ENCODE peak calls at places on chromosomes 6 and 20, in four cellular contexts. One of them, this sample, is unnamed.
A peak's percentile ranks its signal among the peaks of the same experiment; 100 is the strongest.

GRCh38 chr6:100300221-100300736 is 164.4 kb downstream of the SIM1 start:
- DNase-seq in HepG2: peak; percentile 71
- DNase-seq in K562: no peak
- DNase-seq in H1: no peak
- DNase-seq in this sample: no peak

GRCh38 chr6:117440558-117441525 is 15.1 kb upstream of the ROS1 start:
- DNase-seq in HepG2: no peak
- DNase-seq in K562: no peak
- DNase-seq in H1: no peak
- DNase-seq in this sample: no peak

GRCh38 chr20:50304883-50305635 is 114.4 kb downstream of the CEBPB start:
- DNase-seq in HepG2: peak; percentile 92
- DNase-seq in K562: no peak
- DNase-seq in H1: no peak
- DNase-seq in this sample: no peak

GRCh38 chr6:38413097-38413800 is 226.5 kb downstream of the BTBD9 start:
- DNase-seq in HepG2: no peak
- DNase-seq in K562: no peak
- DNase-seq in H1: no peak
- DNase-seq in this sample: no peak

GRCh38 chr20:47146703-47147102 is 209.8 kb downstream of the ZMYND8 start:
- DNase-seq in HepG2: peak; percentile 74
- DNase-seq in K562: no peak
- DNase-seq in H1: no peak
- DNase-seq in this sample: no peak

GRCh38 chr20:38581013-38581412 is at the start of gene ADIG:
- DNase-seq in HepG2: peak; percentile 44
- DNase-seq in K562: no peak
- DNase-seq in H1: no peak
- DNase-seq in this sample: no peak

GRCh38 chr6:116115781-116116180 is 10.2 kb downstream of the COL10A1 start:
- DNase-seq in HepG2: no peak
- DNase-seq in K562: no peak
- DNase-seq in H1: no peak
- DNase-seq in this sample: no peak

GRCh38 chr6:119241124-119241491 is 108.5 kb downstream of the MAN1A1 start:
- DNase-seq in HepG2: peak; percentile 31
- DNase-seq in K562: no peak
- DNase-seq in H1: no peak
- DNase-seq in this sample: peak; percentile 8

GRCh38 chr6:146433881-146434741 is 109.5 kb upstream of the RAB32 start:
- DNase-seq in HepG2: no peak
- DNase-seq in K562: no peak
- DNase-seq in H1: peak; percentile 74
- DNase-seq in this sample: no peak

GRCh38 chr6:31068738-31069340 is 43.5 kb downstream of the C6orf15 start:
- DNase-seq in HepG2: peak; percentile 73
- DNase-seq in K562: peak; percentile 87
- DNase-seq in H1: peak; percentile 90
- DNase-seq in this sample: no peak

GRCh38 chr6:31356216-31356945 is 598 bp downstream of the HLA-B start:
- DNase-seq in HepG2: no peak
- DNase-seq in K562: no peak
- DNase-seq in H1: peak; percentile 65
- DNase-seq in this sample: no peak

GRCh38 chr6:105322499-105323231 is 80.2 kb downstream of the PREP start:
- DNase-seq in HepG2: no peak
- DNase-seq in K562: peak; percentile 18
- DNase-seq in H1: no peak
- DNase-seq in this sample: no peak

GRCh38 chr6:23137596-23137995 is 568.2 kb downstream of the HDGFL1 start:
- DNase-seq in HepG2: no peak
- DNase-seq in K562: no peak
- DNase-seq in H1: no peak
- DNase-seq in this sample: no peak

GRCh38 chr6:31680226-31680840 is 534 bp downstream of the LY6G5C start:
- DNase-seq in HepG2: no peak
- DNase-seq in K562: no peak
- DNase-seq in H1: no peak
- DNase-seq in this sample: no peak

GRCh38 chr6:170447561-170447930 is 105.6 kb downstream of the PSMB1 start:
- DNase-seq in HepG2: no peak
- DNase-seq in K562: no peak
- DNase-seq in H1: no peak
- DNase-seq in this sample: no peak

GRCh38 chr6:28940294-28940858 is 16.6 kb upstream of the TRIM27 start:
- DNase-seq in HepG2: peak; percentile 43
- DNase-seq in K562: peak; percentile 55
- DNase-seq in H1: peak; percentile 76
- DNase-seq in this sample: peak; percentile 37

GRCh38 chr6:154347981-154348380 is 8.6 kb downstream of the IPCEF1 start:
- DNase-seq in HepG2: no peak
- DNase-seq in K562: no peak
- DNase-seq in H1: no peak
- DNase-seq in this sample: no peak

GRCh38 chr20:10971096-10971495 is 297.3 kb upstream of the JAG1 start:
- DNase-seq in HepG2: no peak
- DNase-seq in K562: no peak
- DNase-seq in H1: no peak
- DNase-seq in this sample: no peak

GRCh38 chr20:10060223-10060622 is 25.4 kb downstream of the ANKEF1 start:
- DNase-seq in HepG2: no peak
- DNase-seq in K562: no peak
- DNase-seq in H1: no peak
- DNase-seq in this sample: no peak

GRCh38 chr20:23117738-23118137 is 31.6 kb upstream of the CD93 start:
- DNase-seq in HepG2: no peak
- DNase-seq in K562: no peak
- DNase-seq in H1: no peak
- DNase-seq in this sample: no peak

GRCh38 chr6:47780510-47781356 is 1.1 kb upstream of the OPN5 start:
- DNase-seq in HepG2: peak; percentile 62
- DNase-seq in K562: peak; percentile 16
- DNase-seq in H1: peak; percentile 56
- DNase-seq in this sample: no peak

GRCh38 chr20:58682656-58683055 is 9.9 kb upstream of the NPEPL1 start:
- DNase-seq in HepG2: no peak
- DNase-seq in K562: no peak
- DNase-seq in H1: no peak
- DNase-seq in this sample: no peak

GRCh38 chr6:56594699-56595098 is 48.0 kb downstream of the DST start:
- DNase-seq in HepG2: no peak
- DNase-seq in K562: no peak
- DNase-seq in H1: no peak
- DNase-seq in this sample: peak; percentile 24

GRCh38 chr6:164612731-164613130 is 696.7 kb downstream of the C6orf118 start:
- DNase-seq in HepG2: no peak
- DNase-seq in K562: no peak
- DNase-seq in H1: no peak
- DNase-seq in this sample: no peak

GRCh38 chr6:114258376-114258775 is 84.4 kb downstream of the HS3ST5 start:
- DNase-seq in HepG2: no peak
- DNase-seq in K562: no peak
- DNase-seq in H1: no peak
- DNase-seq in this sample: no peak

GRCh38 chr6:56649782-56650181 is 7.1 kb upstream of the DST start:
- DNase-seq in HepG2: no peak
- DNase-seq in K562: no peak
- DNase-seq in H1: no peak
- DNase-seq in this sample: no peak

DNA sequence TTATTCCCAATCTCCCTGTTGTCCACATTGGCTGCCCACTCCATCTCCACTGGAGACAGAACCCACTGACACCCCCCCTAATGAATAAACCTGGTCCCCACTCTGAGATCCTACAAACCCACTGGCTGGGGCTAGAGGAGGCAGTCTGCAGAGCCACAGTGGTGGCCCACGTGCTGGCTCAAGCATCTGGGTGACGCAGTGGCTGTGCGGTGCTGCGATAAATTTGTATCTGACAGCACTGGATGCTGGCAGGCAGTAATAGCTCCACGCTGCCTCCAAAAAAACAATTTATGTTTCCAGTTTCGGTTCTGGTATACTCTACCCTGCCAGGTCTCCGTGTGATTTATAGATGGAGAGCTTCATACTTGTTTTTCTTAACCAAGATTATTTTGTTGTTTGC is 87.1 kb upstream of the SYNDIG1 start:
- DNase-seq in HepG2: no peak
- DNase-seq in K562: no peak
- DNase-seq in H1: no peak
- DNase-seq in this sample: no peak
- TF ChIP-seq SP1 in HepG2: no peak
- TF ChIP-seq SP1 in K562: no peak
- TF ChIP-seq SP1 in H1: no peak
- TF ChIP-seq SP1 in this sample: no peak

GRCh38 chr6:87139236-87139635 is 16.1 kb upstream of the ZNF292 start:
- DNase-seq in HepG2: peak; percentile 48
- DNase-seq in K562: peak; percentile 13
- DNase-seq in H1: no peak
- DNase-seq in this sample: no peak
- TF ChIP-seq BRCA1 in HepG2: no peak
- TF ChIP-seq BRCA1 in K562: no peak
- TF ChIP-seq BRCA1 in H1: no peak
- TF ChIP-seq BRCA1 in this sample: no peak

DNA sequence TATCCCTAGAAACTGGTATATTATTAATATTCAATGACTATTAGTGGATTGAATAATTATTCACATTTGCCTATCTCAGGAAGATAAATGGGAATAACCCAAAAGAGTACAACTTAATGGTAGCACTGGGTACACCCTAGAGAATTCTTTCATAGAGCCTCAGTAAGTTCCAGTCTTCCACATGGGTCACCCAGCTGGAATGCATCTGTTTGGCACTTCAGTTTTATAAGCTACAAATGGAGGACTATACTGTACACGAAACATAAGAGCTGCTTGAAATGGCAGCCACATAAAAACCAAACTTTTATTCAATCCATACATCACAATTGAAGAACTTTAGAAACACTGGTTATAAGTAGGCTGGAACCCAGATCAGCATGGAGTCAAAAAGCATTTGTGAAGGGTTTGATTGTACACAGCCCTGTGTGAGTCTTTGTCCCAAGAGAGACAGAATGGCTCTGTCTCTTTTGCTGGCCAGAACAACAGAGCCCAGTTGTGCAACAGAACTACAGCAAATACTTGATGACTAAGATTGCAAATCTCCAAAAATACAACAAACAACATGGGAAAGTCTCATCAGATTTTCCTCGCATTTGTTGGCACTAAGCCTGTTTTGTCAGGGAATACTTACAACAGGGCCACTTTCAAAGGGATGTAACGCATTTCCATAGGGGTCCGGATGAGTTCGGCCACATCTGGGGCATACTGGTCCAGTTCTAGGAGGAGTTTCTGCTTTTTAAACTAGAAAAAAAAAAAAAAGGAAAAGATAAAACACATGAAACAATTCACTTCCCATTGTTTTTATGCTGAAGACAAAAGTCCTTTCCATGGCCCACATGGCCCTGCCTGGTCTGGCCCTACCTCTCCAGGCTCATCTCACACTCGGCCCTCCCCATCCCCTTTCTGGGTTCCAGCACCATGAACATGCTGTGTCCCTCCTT is 39.4 kb downstream of the PIGU start:
- DNase-seq in HepG2: peak; percentile 90
- DNase-seq in K562: no peak
- DNase-seq in H1: no peak
- DNase-seq in this sample: no peak
- TF ChIP-seq SP1 in HepG2: no peak
- TF ChIP-seq SP1 in K562: no peak
- TF ChIP-seq SP1 in H1: no peak
- TF ChIP-seq SP1 in this sample: no peak

GRCh38 chr20:40717343-40717865 is 28.4 kb upstream of the MAFB start:
- DNase-seq in HepG2: no peak
- DNase-seq in K562: no peak
- DNase-seq in H1: no peak
- DNase-seq in this sample: no peak
- TF ChIP-seq BRCA1 in HepG2: no peak
- TF ChIP-seq BRCA1 in K562: no peak
- TF ChIP-seq BRCA1 in H1: no peak
- TF ChIP-seq BRCA1 in this sample: no peak

GRCh38 chr6:151482290-151482689 is 11.5 kb upstream of the CCDC170 start:
- DNase-seq in HepG2: no peak
- DNase-seq in K562: no peak
- DNase-seq in H1: no peak
- DNase-seq in this sample: no peak
- TF ChIP-seq SP1 in HepG2: no peak
- TF ChIP-seq SP1 in K562: no peak
- TF ChIP-seq SP1 in H1: no peak
- TF ChIP-seq SP1 in this sample: no peak

GRCh38 chr20:25044660-25045342 is 13.1 kb downstream of the ACSS1 start:
- DNase-seq in HepG2: no peak
- DNase-seq in K562: no peak
- DNase-seq in H1: no peak
- DNase-seq in this sample: no peak
- TF ChIP-seq BRCA1 in HepG2: no peak
- TF ChIP-seq BRCA1 in K562: no peak
- TF ChIP-seq BRCA1 in H1: no peak
- TF ChIP-seq BRCA1 in this sample: no peak

GRCh38 chr6:5175195-5175594 is 85.6 kb downstream of the LYRM4 start:
- DNase-seq in HepG2: no peak
- DNase-seq in K562: peak; percentile 54
- DNase-seq in H1: peak; percentile 81
- DNase-seq in this sample: no peak
- TF ChIP-seq SP1 in HepG2: no peak
- TF ChIP-seq SP1 in K562: no peak
- TF ChIP-seq SP1 in H1: no peak
- TF ChIP-seq SP1 in this sample: no peak

This sample was measured in GM12878.